ENCODE peak calls at places on chromosomes 5 and 9, in nine cellular contexts. One of them, this sample, is unnamed.

GRCh38 chr9:95726756-95727155 is 148.7 kb upstream of the ERCC6L2 start:
- DNase-seq in sigmoid colon: no peak
- DNase-seq in H7: peak; percentile 76
- DNase-seq in tibial nerve: no peak
- DNase-seq in heart right ventricle: no peak
- DNase-seq in skeletal muscle cell: peak; percentile 7
- DNase-seq in lower lobe of right lung: no peak
- DNase-seq in NB4: peak; percentile 58
- DNase-seq in hepatocyte: peak; percentile 63
- DNase-seq in this sample: no peak

GRCh38 chr5:43683884-43684471 is 81.0 kb downstream of the NNT start:
- DNase-seq in sigmoid colon: no peak
- DNase-seq in H7: no peak
- DNase-seq in tibial nerve: peak; percentile 26
- DNase-seq in heart right ventricle: no peak
- DNase-seq in skeletal muscle cell: no peak
- DNase-seq in lower lobe of right lung: no peak
- DNase-seq in NB4: no peak
- DNase-seq in hepatocyte: no peak
- DNase-seq in this sample: no peak

GRCh38 chr5:37396352-37396751 is 17.2 kb downstream of the WDR70 start:
- DNase-seq in sigmoid colon: no peak
- DNase-seq in H7: no peak
- DNase-seq in tibial nerve: no peak
- DNase-seq in heart right ventricle: no peak
- DNase-seq in skeletal muscle cell: no peak
- DNase-seq in lower lobe of right lung: no peak
- DNase-seq in NB4: no peak
- DNase-seq in hepatocyte: no peak
- DNase-seq in this sample: no peak

GRCh38 chr5:64947031-64947430 is 178.3 kb downstream of the CWC27 start:
- DNase-seq in sigmoid colon: no peak
- DNase-seq in H7: no peak
- DNase-seq in tibial nerve: no peak
- DNase-seq in heart right ventricle: no peak
- DNase-seq in skeletal muscle cell: peak; percentile 39
- DNase-seq in lower lobe of right lung: no peak
- DNase-seq in NB4: no peak
- DNase-seq in hepatocyte: peak; percentile 42
- DNase-seq in this sample: no peak

GRCh38 chr9:98530806-98531386 is 177.8 kb downstream of the GABBR2 start:
- DNase-seq in sigmoid colon: no peak
- DNase-seq in H7: no peak
- DNase-seq in tibial nerve: no peak
- DNase-seq in heart right ventricle: no peak
- DNase-seq in skeletal muscle cell: no peak
- DNase-seq in lower lobe of right lung: no peak
- DNase-seq in NB4: no peak
- DNase-seq in hepatocyte: no peak
- DNase-seq in this sample: no peak

GRCh38 chr5:9466677-9467076 is 79.2 kb downstream of the SEMA5A start:
- DNase-seq in sigmoid colon: no peak
- DNase-seq in H7: no peak
- DNase-seq in tibial nerve: no peak
- DNase-seq in heart right ventricle: no peak
- DNase-seq in skeletal muscle cell: no peak
- DNase-seq in lower lobe of right lung: no peak
- DNase-seq in NB4: no peak
- DNase-seq in hepatocyte: no peak
- DNase-seq in this sample: no peak

GRCh38 chr9:134043531-134043988 is 18.3 kb downstream of the BRD3OS start:
- DNase-seq in sigmoid colon: no peak
- DNase-seq in H7: no peak
- DNase-seq in tibial nerve: no peak
- DNase-seq in heart right ventricle: no peak
- DNase-seq in skeletal muscle cell: no peak
- DNase-seq in lower lobe of right lung: no peak
- DNase-seq in NB4: peak; percentile 53
- DNase-seq in hepatocyte: no peak
- DNase-seq in this sample: no peak

GRCh38 chr5:61596265-61596664 is 264.2 kb downstream of the ZSWIM6 start:
- DNase-seq in sigmoid colon: no peak
- DNase-seq in H7: no peak
- DNase-seq in tibial nerve: no peak
- DNase-seq in heart right ventricle: no peak
- DNase-seq in skeletal muscle cell: no peak
- DNase-seq in lower lobe of right lung: no peak
- DNase-seq in NB4: no peak
- DNase-seq in hepatocyte: no peak
- DNase-seq in this sample: no peak

GRCh38 chr5:14730881-14731280 is 66.4 kb downstream of the OTULIN start:
- DNase-seq in sigmoid colon: no peak
- DNase-seq in H7: no peak
- DNase-seq in tibial nerve: no peak
- DNase-seq in heart right ventricle: no peak
- DNase-seq in skeletal muscle cell: no peak
- DNase-seq in lower lobe of right lung: no peak
- DNase-seq in NB4: no peak
- DNase-seq in hepatocyte: no peak
- DNase-seq in this sample: no peak
- H3K4me3 ChIP-seq in sigmoid colon: no peak overlapping the region
- H3K4me3 ChIP-seq in H7: no peak overlapping the region
- H3K4me3 ChIP-seq in tibial nerve: no peak overlapping the region
- H3K4me3 ChIP-seq in heart right ventricle: no peak overlapping the region
- H3K4me3 ChIP-seq in skeletal muscle cell: no peak overlapping the region
- H3K4me3 ChIP-seq in lower lobe of right lung: no peak overlapping the region
- H3K4me3 ChIP-seq in NB4: no peak overlapping the region
- H3K4me3 ChIP-seq in hepatocyte: no peak overlapping the region
- H3K4me3 ChIP-seq in this sample: no peak overlapping the region

GRCh38 chr9:85212887-85213286 is 528.9 kb downstream of the AGTPBP1 start:
- DNase-seq in sigmoid colon: no peak
- DNase-seq in H7: no peak
- DNase-seq in tibial nerve: no peak
- DNase-seq in heart right ventricle: no peak
- DNase-seq in skeletal muscle cell: peak; percentile 48
- DNase-seq in lower lobe of right lung: no peak
- DNase-seq in NB4: peak; percentile 34
- DNase-seq in hepatocyte: no peak
- DNase-seq in this sample: no peak

GRCh38 chr9:85215936-85216335 is 525.8 kb downstream of the AGTPBP1 start:
- DNase-seq in sigmoid colon: no peak
- DNase-seq in H7: no peak
- DNase-seq in tibial nerve: no peak
- DNase-seq in heart right ventricle: no peak
- DNase-seq in skeletal muscle cell: no peak
- DNase-seq in lower lobe of right lung: no peak
- DNase-seq in NB4: no peak
- DNase-seq in hepatocyte: no peak
- DNase-seq in this sample: no peak

GRCh38 chr9:85215416-85215815 is 526.3 kb downstream of the AGTPBP1 start:
- DNase-seq in sigmoid colon: no peak
- DNase-seq in H7: no peak
- DNase-seq in tibial nerve: no peak
- DNase-seq in heart right ventricle: no peak
- DNase-seq in skeletal muscle cell: no peak
- DNase-seq in lower lobe of right lung: no peak
- DNase-seq in NB4: no peak
- DNase-seq in hepatocyte: no peak
- DNase-seq in this sample: no peak

GRCh38 chr9:85212209-85212608 is 529.5 kb downstream of the AGTPBP1 start:
- DNase-seq in sigmoid colon: no peak
- DNase-seq in H7: no peak
- DNase-seq in tibial nerve: no peak
- DNase-seq in heart right ventricle: no peak
- DNase-seq in skeletal muscle cell: peak; percentile 12
- DNase-seq in lower lobe of right lung: no peak
- DNase-seq in NB4: no peak
- DNase-seq in hepatocyte: peak; percentile 24
- DNase-seq in this sample: no peak

DNA sequence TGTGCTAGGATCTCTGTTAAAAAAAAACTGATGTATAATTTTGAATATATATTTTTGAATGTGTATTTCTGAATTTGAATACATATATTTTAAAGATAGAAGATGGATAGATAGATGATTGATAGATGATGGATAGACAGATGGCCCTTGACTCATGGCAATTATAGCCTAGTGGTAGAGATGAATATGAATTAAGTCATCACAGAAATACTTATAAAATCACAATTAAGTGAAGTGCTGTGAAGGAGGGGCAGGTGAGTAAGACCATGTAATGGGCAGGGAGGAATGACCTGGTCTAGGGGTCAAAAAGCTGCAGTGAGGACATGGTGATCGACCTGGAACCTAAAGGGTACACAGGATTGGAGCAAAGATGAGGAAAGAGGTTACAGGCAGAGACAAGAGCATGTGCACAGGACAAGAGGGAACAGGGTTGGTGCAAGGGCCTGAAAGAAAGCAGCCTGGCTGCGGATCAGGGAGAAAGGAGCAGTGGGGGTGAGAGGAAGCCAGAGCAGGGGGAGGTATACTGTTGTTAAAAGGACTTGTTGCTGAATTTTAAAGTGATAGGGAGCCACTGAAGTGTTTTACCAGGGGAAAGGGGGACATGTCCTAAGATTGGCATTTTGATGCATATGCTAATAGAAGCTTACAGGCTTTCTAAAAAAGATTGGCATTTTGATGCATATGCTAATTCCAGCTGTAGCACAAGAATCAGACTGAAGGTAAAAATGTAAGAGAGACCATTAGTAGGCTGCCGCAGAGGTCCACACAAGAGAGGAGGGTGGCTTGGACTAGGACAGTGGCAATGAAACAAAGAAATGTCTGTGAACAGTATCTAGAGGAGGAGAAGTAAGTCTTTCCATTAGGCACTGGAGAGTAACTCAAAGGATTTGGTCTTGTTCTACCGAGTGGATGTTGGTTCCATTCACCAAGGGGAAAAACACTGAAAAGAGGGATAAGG is 527.8 kb downstream of the AGTPBP1 start:
- DNase-seq in sigmoid colon: no peak
- DNase-seq in H7: peak; percentile 56
- DNase-seq in tibial nerve: no peak
- DNase-seq in heart right ventricle: no peak
- DNase-seq in skeletal muscle cell: no peak
- DNase-seq in lower lobe of right lung: no peak
- DNase-seq in NB4: no peak
- DNase-seq in hepatocyte: no peak
- DNase-seq in this sample: no peak
- H3K4me3 ChIP-seq in sigmoid colon: no peak overlapping the region
- H3K4me3 ChIP-seq in H7: no peak overlapping the region
- H3K4me3 ChIP-seq in tibial nerve: no peak overlapping the region
- H3K4me3 ChIP-seq in heart right ventricle: no peak overlapping the region
- H3K4me3 ChIP-seq in skeletal muscle cell: no peak overlapping the region
- H3K4me3 ChIP-seq in lower lobe of right lung: no peak overlapping the region
- H3K4me3 ChIP-seq in NB4: no peak overlapping the region
- H3K4me3 ChIP-seq in hepatocyte: no peak overlapping the region
- H3K4me3 ChIP-seq in this sample: no peak overlapping the region

DNA sequence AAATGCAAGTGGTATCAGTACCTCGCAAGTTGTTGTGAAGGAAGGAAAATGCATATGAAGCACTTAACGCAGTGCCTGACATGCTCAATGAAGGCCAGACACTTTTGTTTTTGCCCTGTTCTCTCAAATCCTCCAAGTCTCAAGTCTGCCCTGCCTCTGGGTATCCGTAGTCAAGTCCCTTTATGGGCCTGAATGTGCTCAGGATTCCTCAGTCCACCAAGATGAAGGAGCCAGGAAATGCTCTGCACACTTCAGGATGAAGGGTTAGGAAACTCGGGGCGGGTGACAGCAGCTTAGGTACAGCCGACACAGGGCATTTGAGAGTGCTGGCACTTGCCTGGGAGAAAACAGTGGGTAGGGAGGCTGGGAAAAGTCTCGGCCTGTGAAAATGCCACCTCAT is 1.4 kb downstream of the ECSCR start:
- DNase-seq in sigmoid colon: no peak
- DNase-seq in H7: no peak
- DNase-seq in tibial nerve: no peak
- DNase-seq in heart right ventricle: no peak
- DNase-seq in skeletal muscle cell: no peak
- DNase-seq in lower lobe of right lung: no peak
- DNase-seq in NB4: no peak
- DNase-seq in hepatocyte: no peak
- DNase-seq in this sample: no peak
- H3K4me3 ChIP-seq in sigmoid colon: peak overlapping the region; percentile 18
- H3K4me3 ChIP-seq in H7: no peak overlapping the region
- H3K4me3 ChIP-seq in tibial nerve: no peak overlapping the region
- H3K4me3 ChIP-seq in heart right ventricle: peak overlapping the region; percentile 67
- H3K4me3 ChIP-seq in skeletal muscle cell: no peak overlapping the region
- H3K4me3 ChIP-seq in lower lobe of right lung: peak overlapping the region; percentile 59
- H3K4me3 ChIP-seq in NB4: no peak overlapping the region
- H3K4me3 ChIP-seq in hepatocyte: no peak overlapping the region
- H3K4me3 ChIP-seq in this sample: no peak overlapping the region

GRCh38 chr9:93958121-93958874 is 3.1 kb upstream of the BARX1 start:
- DNase-seq in sigmoid colon: peak; percentile 57
- DNase-seq in H7: peak; percentile 88
- DNase-seq in tibial nerve: no peak
- DNase-seq in heart right ventricle: no peak
- DNase-seq in skeletal muscle cell: no peak
- DNase-seq in lower lobe of right lung: no peak
- DNase-seq in NB4: peak; percentile 69
- DNase-seq in hepatocyte: peak; percentile 69
- DNase-seq in this sample: no peak

GRCh38 chr9:93960221-93960970 is 5.2 kb upstream of the BARX1 start:
- DNase-seq in sigmoid colon: peak; percentile 64
- DNase-seq in H7: peak; percentile 85
- DNase-seq in tibial nerve: no peak
- DNase-seq in heart right ventricle: no peak
- DNase-seq in skeletal muscle cell: no peak
- DNase-seq in lower lobe of right lung: no peak
- DNase-seq in NB4: no peak
- DNase-seq in hepatocyte: peak; percentile 51
- DNase-seq in this sample: no peak

GRCh38 chr9:93959739-93960154 is 4.6 kb upstream of the BARX1 start:
- DNase-seq in sigmoid colon: no peak
- DNase-seq in H7: no peak
- DNase-seq in tibial nerve: no peak
- DNase-seq in heart right ventricle: no peak
- DNase-seq in skeletal muscle cell: no peak
- DNase-seq in lower lobe of right lung: no peak
- DNase-seq in NB4: no peak
- DNase-seq in hepatocyte: no peak
- DNase-seq in this sample: no peak

GRCh38 chr9:93960971-93961841 is 6.1 kb upstream of the BARX1 start:
- DNase-seq in sigmoid colon: peak; percentile 63
- DNase-seq in H7: peak; percentile 50
- DNase-seq in tibial nerve: no peak
- DNase-seq in heart right ventricle: no peak
- DNase-seq in skeletal muscle cell: no peak
- DNase-seq in lower lobe of right lung: no peak
- DNase-seq in NB4: no peak
- DNase-seq in hepatocyte: no peak
- DNase-seq in this sample: no peak

DNA sequence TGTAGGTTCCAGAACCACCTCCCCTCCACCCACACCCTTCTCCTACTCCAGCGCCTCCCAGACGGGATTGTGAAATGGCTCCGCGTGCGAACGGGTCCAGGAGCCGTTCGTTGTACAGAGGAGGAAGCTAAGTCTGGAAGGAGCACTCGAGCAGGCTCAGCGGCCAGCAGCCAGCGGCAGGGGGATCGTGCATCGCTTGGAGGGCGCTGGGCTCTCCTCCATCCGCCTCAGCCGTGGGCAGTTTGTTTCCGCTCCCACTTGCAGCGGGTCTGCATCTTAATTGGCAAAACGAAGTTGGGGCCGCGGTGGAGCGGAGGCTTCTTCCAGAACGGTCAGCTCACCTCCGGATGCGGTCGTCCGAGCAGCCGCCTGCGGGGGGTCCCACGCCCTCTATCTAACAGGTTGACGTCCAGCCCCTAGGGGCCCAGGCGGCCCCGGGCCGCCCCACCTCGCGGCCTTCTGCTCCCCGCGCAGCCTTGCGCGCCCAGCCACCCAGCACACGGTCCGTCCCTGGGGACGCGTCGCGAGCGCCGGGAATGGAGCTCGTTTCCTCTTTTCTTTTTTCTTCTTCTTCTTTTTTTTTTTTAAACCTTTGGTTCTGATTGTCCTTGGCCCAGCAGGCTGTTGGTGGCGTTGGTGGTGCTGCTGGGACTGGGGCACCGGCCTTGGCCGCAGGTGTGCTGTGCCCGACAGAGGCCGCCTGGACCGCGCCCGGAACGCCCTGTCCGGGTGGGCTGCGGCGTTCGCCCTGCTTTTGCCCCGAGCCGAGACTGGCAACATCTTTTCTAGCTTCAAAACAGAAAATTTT is 3.9 kb upstream of the BARX1 start:
- DNase-seq in sigmoid colon: peak; percentile 64
- DNase-seq in H7: peak; percentile 85
- DNase-seq in tibial nerve: no peak
- DNase-seq in heart right ventricle: no peak
- DNase-seq in skeletal muscle cell: no peak
- DNase-seq in lower lobe of right lung: no peak
- DNase-seq in NB4: peak; percentile 85
- DNase-seq in hepatocyte: peak; percentile 64
- DNase-seq in this sample: no peak
- H3K4me3 ChIP-seq in sigmoid colon: peak overlapping the region; percentile 18
- H3K4me3 ChIP-seq in H7: peak overlapping the region; percentile 28
- H3K4me3 ChIP-seq in tibial nerve: peak overlapping the region; percentile 10
- H3K4me3 ChIP-seq in heart right ventricle: peak overlapping the region; percentile 33
- H3K4me3 ChIP-seq in skeletal muscle cell: no peak overlapping the region
- H3K4me3 ChIP-seq in lower lobe of right lung: peak overlapping the region; percentile 30
- H3K4me3 ChIP-seq in NB4: peak overlapping the region; percentile 47
- H3K4me3 ChIP-seq in hepatocyte: no peak overlapping the region
- H3K4me3 ChIP-seq in this sample: peak overlapping the region; percentile 11